ENCODE peak calls at places on chromosomes 7 and 10, in ten cellular contexts. A, T, C, K, I, X, W, S, B and Z are unnamed samples.
A peak's percentile ranks its signal among the peaks of the same experiment; 100 is the strongest.

GRCh38 chr7:124452176-124452575 is 313.4 kb downstream of the GPR37 start:
- DNase-seq in K (no peak), A (no peak), T (no peak), X (no peak), I (no peak), W (no peak), B (no peak), S (no peak), C (no peak), Z (no peak)

GRCh38 chr7:901388-902154 is 25.2 kb downstream of the GET4 start:
- DNase-seq in B (peak; percentile 65), K (no peak), C (peak; percentile 89), W (peak; percentile 33), I (peak; percentile 92), T (peak; percentile 63), S (peak; percentile 35), X (peak; percentile 16), A (no peak), Z (peak; percentile 44)

GRCh38 chr7:42566981-42567510 is 330.0 kb upstream of the GLI3 start:
- DNase-seq in S (no peak), K (no peak), W (no peak), T (no peak), C (no peak), B (peak; percentile 9), X (no peak), A (no peak), I (no peak), Z (no peak)

GRCh38 chr10:29535012-29535777 is 99.6 kb downstream of the SVIL start:
- DNase-seq in B (peak; percentile 95), I (no peak), S (no peak), X (no peak), C (peak; percentile 97), T (no peak), W (no peak), A (no peak), K (no peak), Z (no peak)

GRCh38 chr7:23893942-23894890 is 184.2 kb downstream of the STK31 start:
- DNase-seq in T (no peak), C (peak; percentile 34), X (no peak), S (no peak), I (no peak), K (no peak), B (peak; percentile 79), W (no peak), A (peak; percentile 17), Z (peak; percentile 31)

GRCh38 chr7:78014401-78014800 is 215.8 kb downstream of the PHTF2 start:
- DNase-seq in K (no peak), S (no peak), I (no peak), A (no peak), X (no peak), B (no peak), W (no peak), C (no peak), T (no peak), Z (no peak)

GRCh38 chr7:22487978-22488642 is 11.9 kb downstream of the STEAP1B start:
- DNase-seq in B (no peak), K (no peak), I (no peak), S (no peak), C (no peak), W (no peak), X (no peak), T (no peak), A (no peak), Z (no peak)

GRCh38 chr10:72186633-72187330 is 29.0 kb upstream of the ANAPC16 start:
- DNase-seq in I (no peak), A (no peak), T (no peak), X (no peak), S (no peak), C (peak; percentile 35), W (no peak), K (no peak), B (no peak), Z (no peak)

GRCh38 chr7:82678716-82679115 is 235.1 kb upstream of the CACNA2D1 start:
- DNase-seq in A (no peak), S (no peak), T (no peak), B (peak; percentile 7), X (no peak), K (no peak), I (no peak), W (no peak), C (no peak), Z (no peak)

GRCh38 chr7:577278-577665 is 57.6 kb upstream of the PDGFA start:
- DNase-seq in X (no peak), I (no peak), B (no peak), S (no peak), T (no peak), A (no peak), C (no peak), W (no peak), K (no peak), Z (no peak)